ENCODE peak calls at places on chromosomes 13 and 19, in seven cellular contexts. One of them, this sample, is unnamed. For H3K4me1, the result is how much of the 10 kb centered on the place peaks cover.

GRCh38 chr13:98405107-98405571 is 171.8 kb downstream of the STK24 start:
- DNase-seq in OCI-LY7: no peak
- DNase-seq in neural progenitor cell: peak
- DNase-seq in GM23338: peak
- DNase-seq in hepatocyte: peak
- DNase-seq in GM23248: peak
- DNase-seq in MM.1S: no peak
- DNase-seq in this sample: no peak

GRCh38 chr19:16903347-16903746 is 14.5 kb downstream of the F2RL3 start:
- DNase-seq in OCI-LY7: no peak
- DNase-seq in neural progenitor cell: no peak
- DNase-seq in GM23338: no peak
- DNase-seq in hepatocyte: no peak
- DNase-seq in GM23248: no peak
- DNase-seq in MM.1S: no peak
- DNase-seq in this sample: no peak

GRCh38 chr13:24648983-24649684 is 31.1 kb upstream of the ATP12A start:
- DNase-seq in OCI-LY7: peak
- DNase-seq in neural progenitor cell: no peak
- DNase-seq in GM23338: no peak
- DNase-seq in hepatocyte: no peak
- DNase-seq in GM23248: no peak
- DNase-seq in MM.1S: no peak
- DNase-seq in this sample: no peak

GRCh38 chr19:19399733-19400438 is 5.6 kb upstream of the GATAD2A start:
- DNase-seq in OCI-LY7: no peak
- DNase-seq in neural progenitor cell: no peak
- DNase-seq in GM23338: no peak
- DNase-seq in hepatocyte: no peak
- DNase-seq in GM23248: peak
- DNase-seq in MM.1S: no peak
- DNase-seq in this sample: no peak

GRCh38 chr19:57708641-57709354 is at the start of gene ZNF154:
- DNase-seq in OCI-LY7: no peak
- DNase-seq in neural progenitor cell: peak
- DNase-seq in GM23338: peak
- DNase-seq in hepatocyte: peak
- DNase-seq in GM23248: peak
- DNase-seq in MM.1S: no peak
- DNase-seq in this sample: no peak

GRCh38 chr19:45876161-45876410 is 9.9 kb downstream of the IRF2BP1 start:
- DNase-seq in OCI-LY7: no peak
- DNase-seq in neural progenitor cell: no peak
- DNase-seq in GM23338: no peak
- DNase-seq in hepatocyte: no peak
- DNase-seq in GM23248: peak
- DNase-seq in MM.1S: no peak
- DNase-seq in this sample: no peak

GRCh38 chr19:46299004-46299509 is 2.2 kb downstream of the HIF3A start:
- DNase-seq in OCI-LY7: no peak
- DNase-seq in neural progenitor cell: no peak
- DNase-seq in GM23338: no peak
- DNase-seq in hepatocyte: peak
- DNase-seq in GM23248: peak
- DNase-seq in MM.1S: no peak
- DNase-seq in this sample: peak

GRCh38 chr19:45637890-45638667 is 1.1 kb downstream of the EML2 start:
- DNase-seq in OCI-LY7: no peak
- DNase-seq in neural progenitor cell: no peak
- DNase-seq in GM23338: peak
- DNase-seq in hepatocyte: peak
- DNase-seq in GM23248: peak
- DNase-seq in MM.1S: no peak
- DNase-seq in this sample: no peak

GRCh38 chr19:7645159-7645558 is 8.2 kb downstream of the STXBP2 start:
- DNase-seq in OCI-LY7: no peak
- DNase-seq in neural progenitor cell: no peak
- DNase-seq in GM23338: no peak
- DNase-seq in hepatocyte: no peak
- DNase-seq in GM23248: no peak
- DNase-seq in MM.1S: no peak
- DNase-seq in this sample: no peak

GRCh38 chr19:14536926-14537692 is 7.7 kb downstream of the TECR start:
- DNase-seq in OCI-LY7: peak
- DNase-seq in neural progenitor cell: peak
- DNase-seq in GM23338: peak
- DNase-seq in hepatocyte: peak
- DNase-seq in GM23248: peak
- DNase-seq in MM.1S: no peak
- DNase-seq in this sample: peak

GRCh38 chr13:108315273-108315672 is 45.8 kb downstream of the TNFSF13B start:
- DNase-seq in OCI-LY7: no peak
- DNase-seq in neural progenitor cell: no peak
- DNase-seq in GM23338: no peak
- DNase-seq in hepatocyte: no peak
- DNase-seq in GM23248: no peak
- DNase-seq in MM.1S: no peak
- DNase-seq in this sample: no peak

GRCh38 chr13:95627590-95627989 is 16.9 kb downstream of the DZIP1 start:
- DNase-seq in OCI-LY7: no peak
- DNase-seq in neural progenitor cell: no peak
- DNase-seq in GM23338: no peak
- DNase-seq in hepatocyte: no peak
- DNase-seq in GM23248: peak
- DNase-seq in MM.1S: no peak
- DNase-seq in this sample: no peak

GRCh38 chr19:10892256-10892655 is 20.9 kb downstream of the CARM1 start:
- DNase-seq in OCI-LY7: no peak
- DNase-seq in neural progenitor cell: no peak
- DNase-seq in GM23338: no peak
- DNase-seq in hepatocyte: no peak
- DNase-seq in GM23248: no peak
- DNase-seq in MM.1S: no peak
- DNase-seq in this sample: no peak

GRCh38 chr13:72507394-72508199 is 219.8 kb downstream of the MZT1 start:
- DNase-seq in OCI-LY7: no peak
- DNase-seq in neural progenitor cell: no peak
- DNase-seq in GM23338: no peak
- DNase-seq in hepatocyte: no peak
- DNase-seq in GM23248: no peak
- DNase-seq in MM.1S: no peak
- DNase-seq in this sample: no peak

GRCh38 chr13:41709511-41709910 is 251.4 kb downstream of the VWA8 start:
- DNase-seq in OCI-LY7: no peak
- DNase-seq in neural progenitor cell: no peak
- DNase-seq in GM23338: no peak
- DNase-seq in hepatocyte: no peak
- DNase-seq in GM23248: peak
- DNase-seq in MM.1S: no peak
- DNase-seq in this sample: no peak

GRCh38 chr19:8615022-8615421 is 4.5 kb upstream of the ADAMTS10 start:
- DNase-seq in OCI-LY7: no peak
- DNase-seq in neural progenitor cell: no peak
- DNase-seq in GM23338: no peak
- DNase-seq in hepatocyte: no peak
- DNase-seq in GM23248: peak
- DNase-seq in MM.1S: no peak
- DNase-seq in this sample: no peak

GRCh38 chr13:23427342-23428182 is 5.9 kb downstream of the SACS start:
- DNase-seq in OCI-LY7: no peak
- DNase-seq in neural progenitor cell: no peak
- DNase-seq in GM23338: no peak
- DNase-seq in hepatocyte: peak
- DNase-seq in GM23248: peak
- DNase-seq in MM.1S: no peak
- DNase-seq in this sample: peak

GRCh38 chr13:53041968-53042485 is 13.4 kb downstream of the OLFM4 start:
- DNase-seq in OCI-LY7: no peak
- DNase-seq in neural progenitor cell: no peak
- DNase-seq in GM23338: no peak
- DNase-seq in hepatocyte: no peak
- DNase-seq in GM23248: no peak
- DNase-seq in MM.1S: no peak
- DNase-seq in this sample: no peak

DNA sequence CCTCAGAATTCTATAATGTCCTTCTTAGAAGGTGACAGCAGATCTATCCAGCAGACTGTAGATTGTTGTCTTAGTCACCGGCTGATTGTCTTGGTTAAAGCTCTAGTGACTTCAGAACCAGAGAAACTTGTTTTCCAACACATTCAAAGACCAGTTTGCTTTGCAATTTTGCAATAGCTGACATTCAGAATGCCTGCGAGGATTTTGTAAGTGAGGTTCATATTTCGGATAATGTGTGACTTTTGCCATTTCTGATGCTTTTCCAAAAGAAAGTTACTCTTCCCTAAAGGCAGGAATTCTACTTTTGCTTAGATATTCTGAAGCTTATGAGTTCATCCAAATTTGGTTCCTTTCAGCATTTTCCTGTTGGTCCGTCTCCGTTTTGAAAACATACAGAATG is 13.2 kb downstream of the SPINT2 start:
- DNase-seq in OCI-LY7: no peak
- DNase-seq in neural progenitor cell: no peak
- DNase-seq in GM23338: no peak
- DNase-seq in hepatocyte: no peak
- DNase-seq in GM23248: peak
- DNase-seq in MM.1S: no peak
- DNase-seq in this sample: peak
- H3K4me1 ChIP-seq in OCI-LY7: under half
- H3K4me1 ChIP-seq in neural progenitor cell: under half
- H3K4me1 ChIP-seq in GM23338: under half
- H3K4me1 ChIP-seq in hepatocyte: under half
- H3K4me1 ChIP-seq in GM23248: under half
- H3K4me1 ChIP-seq in MM.1S: under half
- H3K4me1 ChIP-seq in this sample: under half

GRCh38 chr19:33241091-33241529 is 15.5 kb upstream of the SLC7A10 start:
- DNase-seq in OCI-LY7: no peak
- DNase-seq in neural progenitor cell: no peak
- DNase-seq in GM23338: no peak
- DNase-seq in hepatocyte: peak
- DNase-seq in GM23248: no peak
- DNase-seq in MM.1S: no peak
- DNase-seq in this sample: no peak

GRCh38 chr19:33240181-33240771 is 14.6 kb upstream of the SLC7A10 start:
- DNase-seq in OCI-LY7: no peak
- DNase-seq in neural progenitor cell: no peak
- DNase-seq in GM23338: no peak
- DNase-seq in hepatocyte: no peak
- DNase-seq in GM23248: no peak
- DNase-seq in MM.1S: no peak
- DNase-seq in this sample: no peak

GRCh38 chr19:33242129-33242528 is 16.5 kb upstream of the SLC7A10 start:
- DNase-seq in OCI-LY7: no peak
- DNase-seq in neural progenitor cell: no peak
- DNase-seq in GM23338: no peak
- DNase-seq in hepatocyte: no peak
- DNase-seq in GM23248: no peak
- DNase-seq in MM.1S: no peak
- DNase-seq in this sample: no peak

GRCh38 chr19:33242911-33243310 is 17.3 kb upstream of the SLC7A10 start:
- DNase-seq in OCI-LY7: no peak
- DNase-seq in neural progenitor cell: no peak
- DNase-seq in GM23338: no peak
- DNase-seq in hepatocyte: no peak
- DNase-seq in GM23248: no peak
- DNase-seq in MM.1S: no peak
- DNase-seq in this sample: no peak

DNA sequence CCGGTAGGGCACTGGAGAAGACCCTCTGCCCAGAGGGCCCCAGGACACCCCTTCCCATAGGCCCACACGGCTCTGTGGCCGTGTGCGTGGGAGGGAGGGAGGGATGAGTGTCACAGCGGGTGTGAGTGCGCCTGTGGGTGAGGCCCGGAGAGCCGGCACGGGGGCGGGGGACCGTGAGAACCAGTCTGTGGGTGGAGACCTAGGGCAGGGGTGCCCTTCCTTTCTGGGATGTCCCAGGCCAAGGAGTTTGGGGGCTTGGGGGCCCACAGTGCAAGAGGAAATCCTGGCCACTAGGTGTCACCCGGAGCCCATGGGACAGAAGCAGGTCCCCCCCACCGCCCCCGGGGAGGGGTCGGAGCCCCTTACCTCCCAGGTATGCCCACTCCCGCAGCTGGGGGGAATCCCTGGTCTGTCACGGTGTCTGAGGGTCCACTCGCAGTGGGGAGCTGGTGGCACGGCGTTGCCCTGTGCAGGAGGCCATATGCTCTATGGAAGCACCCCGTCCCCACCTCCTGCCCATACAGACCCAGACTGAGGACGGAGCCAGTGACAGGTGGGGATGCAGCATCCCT is 16.0 kb upstream of the SLC7A10 start:
- DNase-seq in OCI-LY7: peak
- DNase-seq in neural progenitor cell: peak
- DNase-seq in GM23338: peak
- DNase-seq in hepatocyte: peak
- DNase-seq in GM23248: peak
- DNase-seq in MM.1S: no peak
- DNase-seq in this sample: peak
- TF ChIP-seq EZH2phosphoT487 in OCI-LY7: no peak
- TF ChIP-seq EZH2phosphoT487 in neural progenitor cell: no peak
- TF ChIP-seq EZH2phosphoT487 in GM23338: no peak
- TF ChIP-seq EZH2phosphoT487 in hepatocyte: no peak
- TF ChIP-seq EZH2phosphoT487 in GM23248: no peak
- TF ChIP-seq EZH2phosphoT487 in MM.1S: no peak
- TF ChIP-seq EZH2phosphoT487 in this sample: no peak

GRCh38 chr19:49690073-49690655 is 752 bp upstream of the CPT1C start:
- DNase-seq in OCI-LY7: no peak
- DNase-seq in neural progenitor cell: peak
- DNase-seq in GM23338: peak
- DNase-seq in hepatocyte: peak
- DNase-seq in GM23248: peak
- DNase-seq in MM.1S: no peak
- DNase-seq in this sample: no peak
- H3K27ac ChIP-seq in OCI-LY7: no peak
- H3K27ac ChIP-seq in neural progenitor cell: peak
- H3K27ac ChIP-seq in GM23338: peak
- H3K27ac ChIP-seq in hepatocyte: peak
- H3K27ac ChIP-seq in GM23248: no peak
- H3K27ac ChIP-seq in MM.1S: no peak
- H3K27ac ChIP-seq in this sample: no peak

DNA sequence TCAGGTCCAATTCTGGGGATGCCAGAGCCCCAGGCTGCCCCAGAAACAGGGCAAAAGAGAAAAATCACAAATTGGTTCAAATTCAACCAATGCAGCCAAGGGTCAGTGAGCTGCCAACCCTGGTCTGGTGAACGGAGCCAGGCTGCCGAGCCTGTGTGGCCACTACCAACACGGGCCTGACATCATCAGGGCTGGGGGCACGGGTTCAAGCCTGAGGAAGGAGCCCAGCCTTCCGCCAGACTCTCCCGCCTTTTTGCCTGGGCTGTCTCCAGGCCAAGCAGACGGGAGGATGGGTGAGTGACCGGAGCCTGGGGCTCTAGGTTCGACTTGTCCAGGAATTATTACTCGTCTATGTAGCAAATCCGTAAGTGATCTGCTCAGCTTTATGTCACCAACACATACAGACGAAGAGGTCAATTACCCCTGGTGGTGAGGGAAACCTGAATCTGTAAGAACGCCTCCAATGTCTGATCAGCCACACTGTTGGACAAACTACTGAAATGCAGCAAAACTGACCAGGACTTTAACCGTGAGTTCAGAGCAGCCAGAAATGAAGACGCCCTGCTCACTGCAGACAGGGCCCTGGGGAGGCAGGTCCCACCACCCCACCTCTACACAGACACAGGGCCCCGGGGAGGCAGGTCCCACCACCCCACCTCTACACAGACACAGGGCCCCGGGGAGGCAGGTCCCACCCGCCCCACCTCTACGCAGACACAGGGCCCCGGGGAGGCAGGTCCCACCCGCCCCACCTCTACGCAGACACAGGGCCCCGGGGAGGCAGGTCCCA is 31.8 kb downstream of the RAB20 start:
- DNase-seq in OCI-LY7: no peak
- DNase-seq in neural progenitor cell: no peak
- DNase-seq in GM23338: no peak
- DNase-seq in hepatocyte: no peak
- DNase-seq in GM23248: no peak
- DNase-seq in MM.1S: no peak
- DNase-seq in this sample: no peak
- H3K4me1 ChIP-seq in OCI-LY7: under half
- H3K4me1 ChIP-seq in neural progenitor cell: under half
- H3K4me1 ChIP-seq in GM23338: under half
- H3K4me1 ChIP-seq in hepatocyte: under half
- H3K4me1 ChIP-seq in GM23248: under half
- H3K4me1 ChIP-seq in MM.1S: under half
- H3K4me1 ChIP-seq in this sample: under half

This sample was measured in PC-3.